ENCODE peak calls at places on chromosomes 12 and 14, in five cellular contexts. R is HFF-Myc, K is ovary, Q is GM23338, Z is Peyer's patch. Y is an unnamed sample.

GRCh38 chr12:59517522-59517921 is 78.3 kb upstream of the SLC16A7 start:
- DNase-seq in R (no peak), K (no peak), Q (no peak), Z (no peak), Y (no peak)

GRCh38 chr14:89365071-89365801 is 51.8 kb downstream of the FOXN3 start:
- DNase-seq in R (no peak), K (no peak), Q (no peak), Z (peak), Y (no peak)

GRCh38 chr14:104556256-104557021 is 23.1 kb upstream of the C14orf180 start:
- DNase-seq in R (no peak), K (no peak), Q (no peak), Z (no peak), Y (no peak)

GRCh38 chr12:26746315-26746714 is 86.7 kb downstream of the ITPR2 start:
- DNase-seq in R (peak), K (no peak), Q (no peak), Z (no peak), Y (no peak)

GRCh38 chr12:109518820-109519665 is 41.6 kb downstream of the UBE3B start:
- DNase-seq in R (peak), K (peak), Q (peak), Z (peak), Y (peak)

GRCh38 chr12:20214286-20214685 is 154.1 kb upstream of the PDE3A start:
- DNase-seq in R (no peak), K (no peak), Q (no peak), Z (no peak), Y (peak)

GRCh38 chr12:130300090-130300489 is 37.6 kb upstream of the PIWIL1 start:
- DNase-seq in R (no peak), K (no peak), Q (no peak), Z (no peak), Y (no peak)

GRCh38 chr14:29745863-29746262 is 181.8 kb downstream of the PRKD1 start:
- DNase-seq in R (no peak), K (no peak), Q (no peak), Z (no peak), Y (no peak)

GRCh38 chr12:122064034-122064777 is 14.3 kb upstream of the MLXIP start:
- DNase-seq in R (peak), K (peak), Q (peak), Z (peak), Y (peak)

GRCh38 chr12:42213954-42214426 is 24.1 kb downstream of the YAF2 start:
- DNase-seq in R (no peak), K (no peak), Q (no peak), Z (no peak), Y (peak)

GRCh38 chr14:30559638-30560071 is 697 bp downstream of the G2E3 start:
- DNase-seq in R (no peak), K (no peak), Q (peak), Z (no peak), Y (no peak)

GRCh38 chr12:130158775-130159100 is 3.5 kb upstream of the FZD10 start:
- DNase-seq in R (no peak), K (no peak), Q (no peak), Z (no peak), Y (no peak)

GRCh38 chr12:68403711-68404110 is 71.5 kb upstream of the MDM1 start:
- DNase-seq in R (no peak), K (no peak), Q (no peak), Z (no peak), Y (no peak)

GRCh38 chr12:98418357-98419075 is 96.9 kb upstream of the TMPO start:
- DNase-seq in R (peak), K (peak), Q (peak), Z (peak), Y (peak)

GRCh38 chr12:69475237-69475984 is 5.2 kb downstream of the FRS2 start:
- DNase-seq in R (peak), K (no peak), Q (peak), Z (no peak), Y (peak)

GRCh38 chr12:114913871-114914801 is 230.2 kb upstream of the TBX3 start:
- DNase-seq in R (no peak), K (no peak), Q (no peak), Z (peak), Y (no peak)

GRCh38 chr12:64652346-64652745 is 42.1 kb downstream of the RASSF3 start:
- DNase-seq in R (no peak), K (no peak), Q (no peak), Z (no peak), Y (no peak)

GRCh38 chr14:22982013-22982476 is 306 bp downstream of the AJUBA start:
- DNase-seq in R (no peak), K (no peak), Q (peak), Z (no peak), Y (no peak)

GRCh38 chr12:123141615-123142517 is 9.0 kb downstream of the PITPNM2 start:
- DNase-seq in R (peak), K (peak), Q (peak), Z (peak), Y (peak)

GRCh38 chr12:82608706-82609105 is 78.0 kb upstream of the TMTC2 start:
- DNase-seq in R (no peak), K (no peak), Q (no peak), Z (no peak), Y (no peak)

GRCh38 chr12:92185052-92185451 is 39.4 kb upstream of the BTG1 start:
- DNase-seq in R (no peak), K (no peak), Q (no peak), Z (no peak), Y (no peak)

GRCh38 chr14:73662439-73663056 is 17.8 kb downstream of the DNAL1 start:
- DNase-seq in R (peak), K (no peak), Q (peak), Z (no peak), Y (peak)

GRCh38 chr12:109880049-109880931 is at the start of gene GLTP:
- DNase-seq in R (no peak), K (peak), Q (peak), Z (peak), Y (no peak)

GRCh38 chr12:70617450-70617849 is 19.8 kb downstream of the PTPRB start:
- DNase-seq in R (no peak), K (no peak), Q (peak), Z (no peak), Y (no peak)

GRCh38 chr12:105485926-105486325 is 155.4 kb downstream of the C12orf75 start:
- DNase-seq in R (no peak), K (no peak), Q (no peak), Z (no peak), Y (no peak)

GRCh38 chr12:108516511-108517275 is 1.6 kb downstream of the FICD start:
- DNase-seq in R (no peak), K (no peak), Q (peak), Z (no peak), Y (no peak)

GRCh38 chr12:123034865-123035264 is 54.4 kb downstream of the ARL6IP4 start:
- DNase-seq in R (no peak), K (no peak), Q (no peak), Z (no peak), Y (no peak)

GRCh38 chr14:70803321-70804110 is 5.8 kb downstream of the MAP3K9 start:
- DNase-seq in R (no peak), K (no peak), Q (no peak), Z (no peak), Y (no peak)

GRCh38 chr12:2294651-2295475 is 242.1 kb downstream of the CACNA1C start:
- DNase-seq in R (no peak), K (no peak), Q (no peak), Z (no peak), Y (peak)

GRCh38 chr14:57725399-57726077 is 140.4 kb downstream of the SLC35F4 start:
- DNase-seq in R (no peak), K (no peak), Q (no peak), Z (no peak), Y (peak)

GRCh38 chr12:57135939-57136338 is 7.7 kb downstream of the LRP1 start:
- DNase-seq in R (no peak), K (peak), Q (peak), Z (no peak), Y (no peak)
- H3K4me3 ChIP-seq in R (peak), K (peak), Q (no peak), Z (peak), Y (no peak)

DNA sequence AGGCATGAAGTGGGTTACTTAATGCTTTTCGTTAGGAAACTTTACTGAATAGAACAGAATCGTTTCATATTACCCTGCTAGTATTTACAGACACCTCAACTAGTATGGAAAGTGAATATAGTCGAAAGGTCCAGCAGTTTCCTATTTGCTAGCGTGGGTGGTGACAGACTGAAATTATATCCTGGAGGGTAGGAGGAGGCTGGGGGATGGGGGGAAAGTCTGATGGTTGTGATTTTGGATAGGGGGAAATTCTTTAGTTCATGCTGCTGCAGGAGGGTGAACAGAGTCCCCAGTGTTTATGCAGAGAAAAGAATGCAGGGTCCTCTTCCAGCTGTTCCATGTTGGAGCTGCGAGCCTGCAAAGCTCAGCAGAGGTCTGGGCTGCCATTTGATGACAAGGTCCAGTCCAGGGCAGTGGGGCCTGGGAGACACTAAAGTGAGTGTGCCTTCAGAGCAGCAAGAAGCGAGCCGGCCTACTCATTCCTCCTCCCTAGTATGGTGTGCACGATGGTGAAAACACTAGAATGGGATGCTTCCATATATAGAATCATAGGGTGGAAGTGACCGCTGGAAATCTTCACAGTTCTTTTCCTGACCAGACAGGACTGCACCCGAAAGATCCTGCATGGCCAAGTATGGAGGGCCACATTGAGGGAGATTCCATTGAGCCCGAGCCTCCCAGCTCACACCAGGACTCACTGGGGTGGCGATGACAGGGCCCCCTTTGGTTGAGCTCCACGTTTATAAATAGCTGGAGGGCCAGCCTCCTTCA is 2.1 kb downstream of the SAMD4A start:
- DNase-seq in R (no peak), K (no peak), Q (no peak), Z (no peak), Y (no peak)
- H3K4me3 ChIP-seq in R (peak), K (peak), Q (peak), Z (peak), Y (peak)

DNA sequence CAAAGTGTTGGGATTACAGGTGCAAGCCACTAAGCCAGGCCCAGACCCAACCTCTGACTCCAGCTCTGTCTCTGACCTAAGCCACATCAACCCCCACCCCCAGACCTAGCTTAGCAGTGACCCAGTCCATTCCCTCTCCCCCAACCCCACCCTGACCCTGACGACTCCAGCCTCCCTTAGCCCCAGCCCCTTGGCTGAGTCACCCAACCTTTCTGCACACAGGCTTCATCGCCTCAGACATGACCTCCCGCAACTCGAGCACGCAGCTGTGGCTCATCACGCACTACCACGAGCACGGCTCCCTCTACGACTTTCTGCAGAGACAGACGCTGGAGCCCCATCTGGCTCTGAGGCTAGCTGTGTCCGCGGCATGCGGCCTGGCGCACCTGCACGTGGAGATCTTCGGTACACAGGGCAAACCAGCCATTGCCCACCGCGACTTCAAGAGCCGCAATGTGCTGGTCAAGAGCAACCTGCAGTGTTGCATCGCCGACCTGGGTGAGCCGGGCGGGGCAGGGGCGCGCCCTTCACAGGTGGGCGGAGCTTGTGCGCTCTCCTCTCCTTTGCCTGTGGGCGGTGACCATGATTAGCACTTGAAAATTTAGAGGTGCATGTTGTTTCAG is 7.8 kb downstream of the ACVRL1 start:
- DNase-seq in R (no peak), K (no peak), Q (peak), Z (peak), Y (no peak)
- H3K4me3 ChIP-seq in R (no peak), K (no peak), Q (no peak), Z (no peak), Y (no peak)

GRCh38 chr14:36525746-36526099 is 5.7 kb upstream of the NKX2-1 start:
- DNase-seq in R (no peak), K (no peak), Q (no peak), Z (no peak), Y (no peak)
- H3K4me3 ChIP-seq in R (no peak), K (no peak), Q (no peak), Z (no peak), Y (no peak)

GRCh38 chr12:4857472-4858291 is 52.0 kb upstream of the KCNA1 start:
- DNase-seq in R (peak), K (peak), Q (peak), Z (peak), Y (peak)
- H3K4me3 ChIP-seq in R (no peak), K (peak), Q (peak), Z (peak), Y (peak)